ENCODE peak calls at places on chromosomes 3 and 15, in six cellular contexts. O is NCI-H146, V is cortex of kidney, C is aorta, D is uterus, B is PC-3. L is an unnamed sample.

GRCh38 chr15:70573121-70573850 is 190.1 kb downstream of the UACA start:
- DNase-seq in D (no peak), O (no peak), V (no peak), B (no peak), C (no peak), L (no peak)

GRCh38 chr15:66178531-66178910 is 75.0 kb downstream of the MEGF11 start:
- DNase-seq in C (no peak), D (no peak), B (no peak), V (no peak), O (no peak), L (no peak)

GRCh38 chr3:155938409-155938808 is 68.0 kb downstream of the GMPS start:
- DNase-seq in D (no peak), B (no peak), V (no peak), O (no peak), C (no peak), L (no peak)

GRCh38 chr3:154364849-154365248 is 40.6 kb upstream of the DHX36 start:
- DNase-seq in C (no peak), D (no peak), V (no peak), O (no peak), B (peak; percentile 29), L (no peak)

GRCh38 chr3:86563358-86563970 is 427.5 kb downstream of the VGLL3 start:
- DNase-seq in C (no peak), B (peak; percentile 77), D (no peak), V (no peak), O (peak; percentile 56), L (peak; percentile 1)

GRCh38 chr3:169627073-169627472 is 36.4 kb downstream of the MECOM start:
- DNase-seq in V (no peak), C (no peak), D (no peak), O (no peak), B (no peak), L (no peak)

GRCh38 chr15:57752426-57752825 is 45.9 kb downstream of the POLR2M start:
- DNase-seq in C (no peak), D (peak; percentile 75), V (no peak), B (no peak), O (no peak), L (no peak)

GRCh38 chr3:182248349-182248880 is 536.7 kb downstream of the SOX2 start:
- DNase-seq in O (peak; percentile 39), D (no peak), V (no peak), C (no peak), B (peak; percentile 56), L (no peak)

GRCh38 chr3:81723732-81724313 is 37.6 kb downstream of the GBE1 start:
- DNase-seq in C (no peak), V (no peak), O (peak; percentile 5), B (peak; percentile 63), D (no peak), L (peak; percentile 10)

GRCh38 chr3:125478321-125478720 is 41.7 kb downstream of the SNX4 start:
- DNase-seq in V (no peak), O (no peak), C (no peak), B (no peak), D (no peak), L (no peak)

GRCh38 chr15:37070686-37071085 is 29.7 kb downstream of the MEIS2 start:
- DNase-seq in O (no peak), B (no peak), D (no peak), V (no peak), C (no peak), L (no peak)

GRCh38 chr15:92165001-92165346 is 228.7 kb upstream of the ST8SIA2 start:
- DNase-seq in D (no peak), O (no peak), C (no peak), V (no peak), B (no peak), L (no peak)

GRCh38 chr3:136142592-136142991 is 53.5 kb downstream of the MSL2 start:
- DNase-seq in B (peak; percentile 84), V (no peak), D (no peak), C (no peak), O (peak; percentile 76), L (peak; percentile 39)

GRCh38 chr15:101031203-101031602 is 112.0 kb downstream of the LRRK1 start:
- DNase-seq in D (no peak), B (peak; percentile 24), V (no peak), C (peak; percentile 23), O (no peak), L (no peak)

GRCh38 chr15:32794973-32795372 is 77.2 kb downstream of the GREM1 start:
- DNase-seq in V (no peak), C (no peak), D (no peak), O (no peak), B (peak; percentile 80), L (no peak)

GRCh38 chr3:56620371-56620770 is 62.7 kb downstream of the TASOR start:
- DNase-seq in C (no peak), O (no peak), D (no peak), B (no peak), V (no peak), L (no peak)

GRCh38 chr3:127320529-127321121 is 32.8 kb upstream of the PRR20G start:
- DNase-seq in V (no peak), O (no peak), D (no peak), C (no peak), B (peak; percentile 10), L (no peak)

GRCh38 chr3:182959474-182960350 is 20.6 kb downstream of the DCUN1D1 start:
- DNase-seq in D (no peak), C (no peak), B (no peak), O (peak; percentile 85), V (no peak), L (no peak)

GRCh38 chr15:65044724-65045481 is at the start of gene SLC51B:
- DNase-seq in B (no peak), O (peak; percentile 88), V (no peak), D (no peak), C (no peak), L (no peak)

GRCh38 chr3:169477790-169478189 is 185.7 kb downstream of the MECOM start:
- DNase-seq in O (peak; percentile 19), B (no peak), C (no peak), V (no peak), D (no peak), L (no peak)

GRCh38 chr15:27057904-27058645 is 87.1 kb downstream of the GABRG3 start:
- DNase-seq in V (no peak), D (no peak), C (no peak), B (peak; percentile 59), O (no peak), L (no peak)

GRCh38 chr15:24878153-24878552 is 76.6 kb upstream of the SNRPN start:
- DNase-seq in D (no peak), V (no peak), O (no peak), C (peak; percentile 61), B (peak; percentile 36), L (no peak)

GRCh38 chr3:72459588-72459987 is 388.7 kb downstream of the SHQ1 start:
- DNase-seq in B (no peak), C (no peak), O (no peak), D (no peak), V (no peak), L (no peak)

GRCh38 chr3:42179110-42179725 is 86.8 kb downstream of the CCK start:
- DNase-seq in D (peak; percentile 41), B (peak; percentile 97), C (no peak), V (no peak), O (no peak), L (peak; percentile 86)

GRCh38 chr3:149448331-149448831 is 26.1 kb upstream of the TM4SF4 start:
- DNase-seq in O (no peak), V (no peak), B (peak; percentile 68), D (no peak), C (no peak), L (peak; percentile 68)

GRCh38 chr3:88433572-88433971 is 283.8 kb downstream of the C3orf38 start:
- DNase-seq in O (no peak), B (no peak), V (no peak), D (no peak), C (no peak), L (no peak)

GRCh38 chr3:160697628-160698382 is 20.8 kb downstream of the ARL14 start:
- DNase-seq in C (no peak), V (no peak), D (no peak), O (peak; percentile 77), B (peak; percentile 71), L (peak; percentile 37)

GRCh38 chr3:126551066-126551838 is 7.5 kb downstream of the C3orf22 start:
- DNase-seq in B (no peak), V (no peak), D (peak; percentile 5), C (peak; percentile 31), O (peak; percentile 48), L (no peak)

GRCh38 chr3:4720316-4721075 is 227.3 kb downstream of the ITPR1 start:
- DNase-seq in V (no peak), C (peak; percentile 75), O (no peak), D (peak; percentile 77), B (peak; percentile 76), L (no peak)

GRCh38 chr15:32884136-32884535 is 166.3 kb downstream of the GREM1 start:
- DNase-seq in D (no peak), C (no peak), B (no peak), O (no peak), V (no peak), L (no peak)

GRCh38 chr3:155131104-155131503 is 51.0 kb downstream of the MME start:
- DNase-seq in O (no peak), C (no peak), D (no peak), B (no peak), V (no peak), L (peak; percentile 8)